ENCODE peak calls at places on chromosomes 3 and 15, in six cellular contexts. O is neural crest cell, R is NCI-H1694 treated with DMSO at 0.1 percent for 48 hours, Y is MM.1S, X is amygdala, D is WTC11. W is an unnamed sample.

GRCh38 chr15:94546838-94547237 is 315.5 kb downstream of the MCTP2 start:
- DNase-seq in X (no peak), R (no peak), O (no peak), Y (no peak), D (no peak), W (no peak)

GRCh38 chr3:61464785-61465184 is 96.6 kb upstream of the PTPRG start:
- DNase-seq in O (no peak), Y (no peak), D (no peak), R (no peak), X (no peak), W (peak; percentile 74)

GRCh38 chr3:61250784-61251173 is 473 bp downstream of the FHIT start:
- DNase-seq in Y (peak; percentile 64), R (no peak), D (peak; percentile 17), X (no peak), O (peak; percentile 2), W (peak; percentile 4)

GRCh38 chr3:113536627-113537101 is 4.3 kb downstream of the SIDT1 start:
- DNase-seq in R (no peak), Y (no peak), X (no peak), D (no peak), O (no peak), W (no peak)

GRCh38 chr3:13452490-13453335 is 27.4 kb upstream of the HDAC11 start:
- DNase-seq in O (peak; percentile 26), X (no peak), Y (peak; percentile 74), D (no peak), R (peak; percentile 22), W (peak; percentile 25)

GRCh38 chr3:18703798-18704197 is 278.7 kb upstream of the SATB1 start:
- DNase-seq in Y (no peak), X (no peak), D (no peak), O (no peak), R (no peak), W (no peak)

GRCh38 chr3:79517766-79518413 is 249.9 kb downstream of the ROBO1 start:
- DNase-seq in X (no peak), D (peak; percentile 32), O (no peak), Y (no peak), R (no peak), W (no peak)

GRCh38 chr15:63473999-63474809 is 30.2 kb upstream of the USP3 start:
- DNase-seq in R (no peak), Y (peak; percentile 85), O (no peak), D (peak; percentile 55), X (no peak), W (no peak)

GRCh38 chr15:57395292-57395691 is 19.0 kb downstream of the CGNL1 start:
- DNase-seq in Y (no peak), R (no peak), D (no peak), X (no peak), O (no peak), W (no peak)

GRCh38 chr3:73259841-73260240 is 198.4 kb downstream of the EBLN2 start:
- DNase-seq in O (no peak), D (no peak), Y (no peak), X (no peak), R (no peak), W (no peak)

GRCh38 chr3:190692256-190692655 is 170.2 kb downstream of the GMNC start:
- DNase-seq in R (no peak), Y (no peak), D (no peak), O (no peak), X (no peak), W (no peak)

GRCh38 chr3:52399131-52399530 is 45.8 kb downstream of the SEMA3G start:
- DNase-seq in O (no peak), Y (no peak), X (no peak), R (no peak), D (no peak), W (no peak)

GRCh38 chr3:30730967-30731366 is 124.6 kb downstream of the TGFBR2 start:
- DNase-seq in D (no peak), Y (no peak), O (no peak), X (no peak), R (no peak), W (no peak)

GRCh38 chr3:30696403-30696819 is 90.0 kb downstream of the TGFBR2 start:
- DNase-seq in X (no peak), D (no peak), Y (no peak), O (no peak), R (no peak), W (no peak)

GRCh38 chr15:62506217-62506805 is 341.2 kb upstream of the C2CD4B start:
- DNase-seq in X (no peak), O (no peak), D (no peak), R (no peak), Y (no peak), W (no peak)